ENCODE peak calls at places on chromosomes 6 and 20, in five cellular contexts. One of them, this sample, is unnamed. For H3K4me1, the result is how much of the 10 kb centered on the place peaks cover.

GRCh38 chr6:157317129-157317814 is 6.0 kb downstream of the TMEM242 start:
- DNase-seq in transverse colon: peak
- DNase-seq in A549: peak
- DNase-seq in esophagus muscularis mucosa: peak
- DNase-seq in ovary: peak
- DNase-seq in this sample: peak

GRCh38 chr20:53981752-53982437 is 88.5 kb downstream of the BCAS1 start:
- DNase-seq in A549: no peak
- DNase-seq in transverse colon: no peak
- DNase-seq in esophagus muscularis mucosa: no peak
- DNase-seq in ovary: no peak
- DNase-seq in this sample: no peak

GRCh38 chr6:156389296-156389695 is 387.9 kb upstream of the ARID1B start:
- DNase-seq in transverse colon: no peak
- DNase-seq in A549: no peak
- DNase-seq in esophagus muscularis mucosa: peak
- DNase-seq in ovary: no peak
- DNase-seq in this sample: no peak

GRCh38 chr20:53773792-53774371 is 180.2 kb upstream of the ZNF217 start:
- DNase-seq in transverse colon: no peak
- DNase-seq in esophagus muscularis mucosa: no peak
- DNase-seq in A549: peak
- DNase-seq in ovary: no peak
- DNase-seq in this sample: no peak

GRCh38 chr6:118288355-118289124 is 259.6 kb upstream of the PLN start:
- DNase-seq in transverse colon: no peak
- DNase-seq in ovary: no peak
- DNase-seq in esophagus muscularis mucosa: no peak
- DNase-seq in A549: no peak
- DNase-seq in this sample: no peak

GRCh38 chr20:44051661-44052000 is 135.4 kb downstream of the JPH2 start:
- DNase-seq in ovary: no peak
- DNase-seq in A549: no peak
- DNase-seq in transverse colon: no peak
- DNase-seq in esophagus muscularis mucosa: peak
- DNase-seq in this sample: peak

GRCh38 chr20:63125581-63125892 is 90.4 kb downstream of the YTHDF1 start:
- DNase-seq in esophagus muscularis mucosa: no peak
- DNase-seq in ovary: no peak
- DNase-seq in A549: no peak
- DNase-seq in transverse colon: no peak
- DNase-seq in this sample: no peak

GRCh38 chr20:8260837-8261241 is 128.8 kb downstream of the PLCB1 start:
- DNase-seq in A549: no peak
- DNase-seq in esophagus muscularis mucosa: no peak
- DNase-seq in transverse colon: no peak
- DNase-seq in ovary: no peak
- DNase-seq in this sample: no peak

GRCh38 chr6:33446356-33446755 is 8.0 kb upstream of the ZBTB9 start:
- DNase-seq in esophagus muscularis mucosa: no peak
- DNase-seq in A549: no peak
- DNase-seq in ovary: no peak
- DNase-seq in transverse colon: no peak
- DNase-seq in this sample: no peak

GRCh38 chr6:145498425-145498824 is 236.9 kb downstream of the EPM2A start:
- DNase-seq in ovary: no peak
- DNase-seq in esophagus muscularis mucosa: no peak
- DNase-seq in A549: no peak
- DNase-seq in transverse colon: no peak
- DNase-seq in this sample: no peak

GRCh38 chr20:25632940-25633790 is 9.4 kb upstream of the NANP start:
- DNase-seq in A549: no peak
- DNase-seq in esophagus muscularis mucosa: no peak
- DNase-seq in transverse colon: no peak
- DNase-seq in ovary: no peak
- DNase-seq in this sample: no peak

GRCh38 chr6:7311171-7311570 is 1.8 kb downstream of the SSR1 start:
- DNase-seq in transverse colon: no peak
- DNase-seq in A549: no peak
- DNase-seq in esophagus muscularis mucosa: no peak
- DNase-seq in ovary: no peak
- DNase-seq in this sample: no peak
- H3K4me1 ChIP-seq in transverse colon: under half
- H3K4me1 ChIP-seq in A549: under half
- H3K4me1 ChIP-seq in esophagus muscularis mucosa: under half
- H3K4me1 ChIP-seq in ovary: under half
- H3K4me1 ChIP-seq in this sample: under half

GRCh38 chr6:10033223-10033829 is 381.5 kb downstream of the TFAP2A start:
- DNase-seq in A549: peak
- DNase-seq in esophagus muscularis mucosa: no peak
- DNase-seq in transverse colon: no peak
- DNase-seq in ovary: no peak
- DNase-seq in this sample: no peak
- H3K4me3 ChIP-seq in A549: no peak
- H3K4me3 ChIP-seq in esophagus muscularis mucosa: no peak
- H3K4me3 ChIP-seq in transverse colon: no peak
- H3K4me3 ChIP-seq in ovary: no peak
- H3K4me3 ChIP-seq in this sample: no peak

DNA sequence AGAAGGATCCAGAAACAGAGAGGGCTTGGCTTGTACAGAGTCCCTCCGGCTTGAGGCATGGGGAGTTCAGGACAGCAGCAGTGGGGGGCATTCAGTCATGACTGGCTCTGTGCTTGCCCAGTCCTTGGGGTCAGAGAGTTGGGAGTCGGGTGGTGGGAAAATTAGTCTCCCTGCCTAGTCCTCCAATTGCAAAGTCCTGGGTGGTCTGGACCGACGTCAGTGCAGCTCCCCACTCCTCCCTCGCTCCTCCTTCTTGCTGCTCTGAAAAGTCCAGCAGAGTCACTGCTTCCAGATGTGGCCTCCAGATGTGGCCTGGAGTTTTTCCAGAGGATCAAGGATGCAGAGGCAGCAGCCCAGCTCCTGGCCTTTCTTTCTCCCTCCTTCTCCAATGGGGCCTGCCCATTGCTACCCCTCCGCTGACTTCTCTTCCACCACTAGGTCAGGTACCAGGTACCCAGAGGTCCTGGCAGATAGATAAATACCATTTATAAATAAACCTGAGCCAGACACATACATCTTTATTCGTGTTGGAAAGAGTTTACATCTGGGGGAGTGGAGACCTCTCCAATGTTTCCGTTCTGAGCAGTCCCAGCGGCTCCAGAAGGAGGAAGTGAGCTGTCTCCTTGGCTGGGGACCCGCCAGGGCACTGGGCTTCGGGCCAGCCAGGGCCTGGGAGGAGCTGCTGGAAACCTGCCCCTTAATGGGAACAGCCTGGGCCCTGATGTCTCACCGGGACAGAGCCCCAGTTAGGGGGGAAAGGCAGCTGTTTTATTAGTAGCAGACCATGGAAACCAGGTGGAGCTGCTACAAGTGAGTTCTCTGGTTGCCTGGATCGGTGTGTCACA is 49.0 kb upstream of the RNF24 start:
- DNase-seq in A549: peak
- DNase-seq in transverse colon: peak
- DNase-seq in esophagus muscularis mucosa: peak
- DNase-seq in ovary: peak
- DNase-seq in this sample: peak
- TF ChIP-seq EP300 in A549: no peak
- TF ChIP-seq EP300 in transverse colon: no peak
- TF ChIP-seq EP300 in esophagus muscularis mucosa: no peak
- TF ChIP-seq EP300 in ovary: no peak
- TF ChIP-seq EP300 in this sample: no peak

GRCh38 chr6:45707188-45707587 is 308.5 kb downstream of the CLIC5 start:
- DNase-seq in A549: no peak
- DNase-seq in ovary: no peak
- DNase-seq in transverse colon: no peak
- DNase-seq in esophagus muscularis mucosa: no peak
- DNase-seq in this sample: no peak
- H3K4me1 ChIP-seq in A549: under half
- H3K4me1 ChIP-seq in ovary: under half
- H3K4me1 ChIP-seq in transverse colon: under half
- H3K4me1 ChIP-seq in esophagus muscularis mucosa: under half
- H3K4me1 ChIP-seq in this sample: under half

DNA sequence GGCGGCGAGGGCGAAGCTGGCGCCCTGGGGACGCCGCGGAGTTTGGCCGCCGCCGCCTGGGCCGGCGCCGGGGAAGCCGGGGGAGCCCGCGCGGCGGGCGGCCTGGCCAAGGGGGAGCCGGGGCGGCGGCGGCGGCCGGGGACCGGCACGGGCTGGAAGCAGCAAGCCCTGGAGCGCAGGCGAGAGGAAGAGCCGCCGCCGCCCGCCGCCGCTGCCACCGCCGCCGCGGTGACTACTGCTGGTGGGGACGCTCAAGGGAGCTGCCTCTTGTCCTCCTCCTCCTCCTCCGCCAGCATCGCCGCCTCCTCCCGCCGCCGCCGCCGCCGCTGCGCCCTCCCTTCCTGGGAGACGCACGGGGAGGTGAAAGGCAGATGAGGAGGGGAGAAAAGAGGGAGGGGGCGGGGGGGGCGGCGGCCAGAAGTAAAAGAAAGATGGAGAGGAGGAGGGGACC is 975 bp downstream of the PDE10A start:
- DNase-seq in ovary: no peak
- DNase-seq in transverse colon: no peak
- DNase-seq in esophagus muscularis mucosa: peak
- DNase-seq in A549: peak
- DNase-seq in this sample: peak
- H3K4me3 ChIP-seq in ovary: peak
- H3K4me3 ChIP-seq in transverse colon: peak
- H3K4me3 ChIP-seq in esophagus muscularis mucosa: peak
- H3K4me3 ChIP-seq in A549: peak
- H3K4me3 ChIP-seq in this sample: peak

DNA sequence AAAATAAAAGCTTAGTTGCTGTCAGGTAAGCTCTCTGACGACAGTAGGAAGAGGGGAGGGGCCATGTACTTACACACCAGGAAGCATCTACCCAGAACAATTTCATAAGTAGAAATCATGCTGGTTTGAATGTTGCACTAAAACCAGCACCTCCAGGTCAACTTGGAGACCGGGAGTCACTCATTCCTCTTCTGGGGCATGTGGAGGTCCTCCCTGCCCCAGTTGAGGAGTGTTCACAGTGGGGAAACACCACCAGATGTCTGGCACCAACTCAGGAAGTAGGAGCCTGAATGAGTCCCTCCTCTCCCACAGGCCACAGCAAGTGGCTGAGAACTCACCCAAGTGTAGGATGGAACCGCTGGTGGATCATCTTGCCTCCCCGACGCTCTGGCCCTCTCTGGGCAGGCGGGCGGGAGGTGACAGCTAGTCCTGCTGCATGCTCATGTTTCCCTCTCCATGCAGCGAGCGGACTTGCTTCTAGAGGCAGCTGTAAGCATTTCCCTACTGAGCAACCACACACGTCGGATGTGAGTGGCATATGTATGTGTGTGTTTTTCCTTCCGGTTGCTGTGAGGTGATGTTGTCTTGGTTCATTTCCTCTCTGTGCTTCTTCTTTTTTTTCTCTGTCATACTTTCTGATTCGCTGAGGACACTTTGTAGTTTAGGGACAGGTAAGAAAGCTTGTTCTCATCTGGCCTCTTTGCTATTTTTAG is 149.5 kb upstream of the NEDD9 start:
- DNase-seq in A549: no peak
- DNase-seq in esophagus muscularis mucosa: no peak
- DNase-seq in ovary: no peak
- DNase-seq in transverse colon: peak
- DNase-seq in this sample: peak
- TF ChIP-seq EP300 in A549: no peak
- TF ChIP-seq EP300 in esophagus muscularis mucosa: no peak
- TF ChIP-seq EP300 in ovary: no peak
- TF ChIP-seq EP300 in transverse colon: no peak
- TF ChIP-seq EP300 in this sample: no peak